ENCODE peak calls at places on chromosomes 3 and 15, in four cellular contexts. C is caudate nucleus; W is stimulated activated CD4-positive, alpha-beta T cell treated with anti-CD3 and anti-CD28 coated beads, Interleukin-1b, Interleukin-23, amount 100 ng/mL, for 48 hours; B is EH. G is an unnamed sample.

GRCh38 chr3:61663728-61664492 is 102.5 kb downstream of the PTPRG start:
- DNase-seq in W (no peak), B (peak), C (no peak), G (peak)

GRCh38 chr3:138833908-138834358 is 795 bp downstream of the PIK3CB start:
- DNase-seq in W (peak), C (no peak), B (peak), G (no peak)

GRCh38 chr15:67547836-67548531 is 5.5 kb downstream of the MAP2K5 start:
- DNase-seq in B (peak), W (no peak), C (no peak), G (peak)

GRCh38 chr3:127375151-127375937 is 87.5 kb upstream of the PRR20G start:
- DNase-seq in B (no peak), C (no peak), W (no peak), G (no peak)

GRCh38 chr15:58771621-58772235 is 626 bp downstream of the MINDY2 start:
- DNase-seq in B (peak), W (peak), C (no peak), G (no peak)

GRCh38 chr15:101492752-101493692 is 3.5 kb upstream of the PCSK6 start:
- DNase-seq in C (peak), W (no peak), B (no peak), G (no peak)

GRCh38 chr3:17951241-17951640 is 208.8 kb upstream of the TBC1D5 start:
- DNase-seq in C (no peak), B (no peak), W (no peak), G (no peak)

GRCh38 chr3:67414740-67415139 is 239.7 kb downstream of the SUCLG2 start:
- DNase-seq in B (no peak), C (no peak), W (no peak), G (no peak)

GRCh38 chr3:65875395-65876027 is 163.2 kb downstream of the MAGI1 start:
- DNase-seq in C (no peak), B (no peak), W (no peak), G (no peak)

GRCh38 chr15:66369773-66370651 is 13.5 kb upstream of the TIPIN start:
- DNase-seq in W (peak), B (peak), C (no peak), G (peak)

GRCh38 chr3:62622553-62623174 is 249.3 kb upstream of the FEZF2 start:
- DNase-seq in C (no peak), W (no peak), B (peak), G (peak)

GRCh38 chr15:58678683-58679082 is 70.8 kb downstream of the ADAM10 start:
- DNase-seq in B (no peak), W (no peak), C (no peak), G (no peak)

GRCh38 chr15:75725021-75725718 is 12.5 kb upstream of the CSPG4 start:
- DNase-seq in C (no peak), B (no peak), W (no peak), G (no peak)

GRCh38 chr3:55571913-55572312 is 84.8 kb upstream of the WNT5A start:
- DNase-seq in W (no peak), C (no peak), B (no peak), G (peak)

GRCh38 chr3:97917813-97918536 is 54.3 kb downstream of the RIOX2 start:
- DNase-seq in B (peak), C (no peak), W (no peak), G (peak)

GRCh38 chr3:100927775-100928174 is 65.4 kb downstream of the ABI3BP start:
- DNase-seq in C (no peak), W (no peak), B (no peak), G (no peak)

GRCh38 chr3:173371848-173372487 is 25.6 kb upstream of the NLGN1 start:
- DNase-seq in B (peak), C (no peak), W (no peak), G (peak)

GRCh38 chr3:71681224-71681668 is 44.0 kb downstream of the EIF4E3 start:
- DNase-seq in C (peak), B (peak), W (peak), G (peak)

GRCh38 chr3:126765187-126766069 is 61.4 kb downstream of the CHCHD6 start:
- DNase-seq in W (no peak), B (no peak), C (no peak), G (no peak)

GRCh38 chr15:99564221-99565030 is 1.4 kb upstream of the MEF2A start:
- DNase-seq in B (peak), W (no peak), C (peak), G (no peak)

GRCh38 chr3:136861890-136862610 is at the start of gene NCK1:
- DNase-seq in B (peak), C (peak), W (peak), G (peak)

GRCh38 chr3:124620600-124621063 is 109.6 kb upstream of the UMPS start:
- DNase-seq in B (peak), C (no peak), W (peak), G (no peak)

GRCh38 chr3:55521086-55522060 is 34.3 kb upstream of the WNT5A start:
- DNase-seq in W (no peak), B (peak), C (no peak), G (peak)

GRCh38 chr15:55588070-55588817 is at the start of gene PYGO1:
- DNase-seq in W (peak), C (peak), B (peak), G (peak)

GRCh38 chr3:115533218-115533617 is 90.1 kb upstream of the GAP43 start:
- DNase-seq in W (no peak), C (no peak), B (no peak), G (no peak)

GRCh38 chr3:194575484-194576210 is 57.6 kb downstream of the TMEM44 start:
- DNase-seq in W (no peak), B (peak), C (no peak), G (peak)

GRCh38 chr15:76003364-76003763 is 8.9 kb downstream of the NRG4 start:
- DNase-seq in B (no peak), C (no peak), W (no peak), G (no peak)

GRCh38 chr3:67349551-67350174 is 304.7 kb downstream of the SUCLG2 start:
- DNase-seq in W (peak), B (peak), C (peak), G (no peak)

GRCh38 chr3:151395806-151396205 is 11.3 kb upstream of the P2RY12 start:
- DNase-seq in W (no peak), B (peak), C (no peak), G (peak)

GRCh38 chr3:121660356-121661171 is at the start of gene HCLS1:
- DNase-seq in B (peak), W (peak), C (no peak), G (no peak)

GRCh38 chr3:186458306-186459107 is 85.7 kb downstream of the CRYGS start:
- DNase-seq in W (no peak), B (no peak), C (no peak), G (no peak)

GRCh38 chr15:64502537-64502936 is 42.2 kb downstream of the ZNF609 start:
- DNase-seq in B (peak), C (no peak), W (no peak), G (peak)

GRCh38 chr3:153209596-153209995 is 47.6 kb downstream of the RAP2B start:
- DNase-seq in C (no peak), W (no peak), B (peak), G (peak)

GRCh38 chr15:100704281-100705055 is 102.1 kb downstream of the ASB7 start:
- DNase-seq in W (no peak), C (no peak), B (peak), G (peak)

GRCh38 chr3:130971208-130971607 is 55.4 kb downstream of the ASTE1 start:
- DNase-seq in B (peak), C (no peak), W (no peak), G (no peak)

GRCh38 chr3:139640456-139640855 is 37.3 kb downstream of the NMNAT3 start:
- DNase-seq in B (no peak), C (no peak), W (no peak), G (no peak)

G was measured in AG08395.